ENCODE peak calls at places on chromosomes 7 and 10, in five cellular contexts. P is SW480; O is HT1080; B is naive thymus-derived CD8-positive, alpha-beta T cell; M is posterior vena cava. S is an unnamed sample.
A peak's percentile ranks its signal among the peaks of the same experiment; 100 is the strongest.

GRCh38 chr10:73359492-73359891 is 828 bp upstream of the CFAP70 start:
- DNase-seq in P (peak; percentile 29), O (no peak), B (no peak), M (no peak), S (peak; percentile 55)

GRCh38 chr10:97648557-97649404 is 8.3 kb downstream of the PI4K2A start:
- DNase-seq in P (peak; percentile 51), O (peak; percentile 98), B (peak; percentile 7), M (no peak), S (peak; percentile 98)

GRCh38 chr10:77972148-77972547 is 45.6 kb upstream of the DLG5 start:
- DNase-seq in P (no peak), O (no peak), B (no peak), M (peak; percentile 49), S (no peak)

GRCh38 chr7:85840532-85840931 is 653.7 kb upstream of the SEMA3D start:
- DNase-seq in P (no peak), O (no peak), B (no peak), M (no peak), S (no peak)

GRCh38 chr7:2735744-2736143 is 47.7 kb downstream of the AMZ1 start:
- DNase-seq in P (no peak), O (no peak), B (no peak), M (peak; percentile 64), S (no peak)

GRCh38 chr7:19117081-19117869 is at the start of gene TWIST1:
- DNase-seq in P (no peak), O (peak; percentile 34), B (no peak), M (peak; percentile 82), S (no peak)

GRCh38 chr7:138625084-138625848 is 75.9 kb downstream of the SVOPL start:
- DNase-seq in P (no peak), O (no peak), B (no peak), M (no peak), S (no peak)

GRCh38 chr7:132394283-132395003 is 181.8 kb downstream of the PLXNA4 start:
- DNase-seq in P (no peak), O (no peak), B (no peak), M (no peak), S (peak; percentile 33)

GRCh38 chr10:58237014-58237830 is 30.5 kb downstream of the IPMK start:
- DNase-seq in P (peak; percentile 53), O (peak; percentile 94), B (no peak), M (no peak), S (peak; percentile 88)

GRCh38 chr10:71665456-71665855 is 54.1 kb downstream of the C10orf105 start:
- DNase-seq in P (no peak), O (no peak), B (no peak), M (no peak), S (no peak)

GRCh38 chr7:29035044-29035740 is 77.1 kb upstream of the TRIL start:
- DNase-seq in P (peak; percentile 97), O (peak; percentile 96), B (no peak), M (no peak), S (peak; percentile 88)

GRCh38 chr10:129415261-129416135 is 51.5 kb upstream of the MGMT start:
- DNase-seq in P (no peak), O (no peak), B (no peak), M (no peak), S (no peak)

GRCh38 chr7:43071604-43072003 is 40.8 kb upstream of the HECW1 start:
- DNase-seq in P (peak; percentile 20), O (peak; percentile 1), B (no peak), M (no peak), S (peak; percentile 14)

GRCh38 chr7:50706469-50706937 is 76.2 kb downstream of the GRB10 start:
- DNase-seq in P (peak; percentile 36), O (no peak), B (no peak), M (no peak), S (no peak)

GRCh38 chr7:115471891-115472290 is 550.0 kb downstream of the MDFIC start:
- DNase-seq in P (no peak), O (peak; percentile 59), B (no peak), M (no peak), S (no peak)

GRCh38 chr10:17007836-17008235 is 121.8 kb downstream of the CUBN start:
- DNase-seq in P (no peak), O (no peak), B (no peak), M (no peak), S (no peak)

GRCh38 chr10:114349505-114350211 is 54.6 kb downstream of the AFAP1L2 start:
- DNase-seq in P (no peak), O (no peak), B (no peak), M (no peak), S (no peak)

GRCh38 chr10:13787015-13787421 is 200.3 kb downstream of the PRPF18 start:
- DNase-seq in P (no peak), O (peak; percentile 83), B (peak; percentile 59), M (no peak), S (no peak)

GRCh38 chr10:10587744-10588393 is 429.8 kb upstream of the CELF2 start:
- DNase-seq in P (no peak), O (no peak), B (no peak), M (peak; percentile 79), S (no peak)

GRCh38 chr10:33291053-33291592 is 43.3 kb downstream of the NRP1 start:
- DNase-seq in P (no peak), O (peak; percentile 64), B (no peak), M (no peak), S (no peak)

GRCh38 chr10:132836832-132837540 is 51.0 kb upstream of the NKX6-2 start:
- DNase-seq in P (peak; percentile 12), O (no peak), B (peak; percentile 34), M (peak; percentile 79), S (no peak)

GRCh38 chr7:107592361-107593024 is 12.4 kb downstream of the BCAP29 start:
- DNase-seq in P (no peak), O (no peak), B (no peak), M (no peak), S (no peak)

GRCh38 chr7:152871678-152872060 is 112.1 kb downstream of the ACTR3B start:
- DNase-seq in P (no peak), O (no peak), B (no peak), M (no peak), S (no peak)

GRCh38 chr7:44272456-44272855 is 52.9 kb downstream of the CAMK2B start:
- DNase-seq in P (no peak), O (no peak), B (no peak), M (no peak), S (no peak)

GRCh38 chr7:89623018-89623672 is 531.1 kb upstream of the STEAP1 start:
- DNase-seq in P (peak; percentile 73), O (peak; percentile 55), B (no peak), M (no peak), S (peak; percentile 83)

GRCh38 chr7:5354460-5355279 is 69.0 kb downstream of the TNRC18 start:
- DNase-seq in P (no peak), O (no peak), B (no peak), M (no peak), S (no peak)

GRCh38 chr10:100730739-100731602 is 14.4 kb upstream of the PAX2 start:
- DNase-seq in P (peak; percentile 62), O (no peak), B (peak; percentile 11), M (peak; percentile 70), S (peak; percentile 58)

GRCh38 chr10:110615057-110615630 is 29.0 kb upstream of the RBM20 start:
- DNase-seq in P (no peak), O (no peak), B (no peak), M (no peak), S (no peak)

GRCh38 chr10:67665491-67665890 is 30.5 kb downstream of the CTNNA3 start:
- DNase-seq in P (peak; percentile 7), O (no peak), B (no peak), M (no peak), S (peak; percentile 53)

GRCh38 chr10:131571845-131572244 is 260.3 kb upstream of the TCERG1L start:
- DNase-seq in P (no peak), O (no peak), B (no peak), M (peak; percentile 62), S (no peak)

GRCh38 chr10:87545783-87546182 is 41.1 kb downstream of the MINPP1 start:
- DNase-seq in P (no peak), O (no peak), B (no peak), M (no peak), S (no peak)

GRCh38 chr10:120506674-120507073 is 49.6 kb downstream of the PLPP4 start:
- DNase-seq in P (no peak), O (no peak), B (no peak), M (no peak), S (no peak)

GRCh38 chr10:114250246-114250645 is 11.2 kb downstream of the VWA2 start:
- DNase-seq in P (peak; percentile 74), O (no peak), B (no peak), M (no peak), S (no peak)

GRCh38 chr10:15335500-15335899 is 35.6 kb downstream of the FAM171A1 start:
- DNase-seq in P (no peak), O (no peak), B (no peak), M (no peak), S (no peak)

GRCh38 chr7:20350518-20350951 is 19.8 kb downstream of the ITGB8 start:
- DNase-seq in P (no peak), O (no peak), B (no peak), M (no peak), S (no peak)

GRCh38 chr7:136134503-136134902 is 157.3 kb upstream of the MTPN start:
- DNase-seq in P (no peak), O (peak; percentile 73), B (no peak), M (no peak), S (peak; percentile 71)

GRCh38 chr7:81231203-81231922 is 312.5 kb upstream of the SEMA3C start:
- DNase-seq in P (no peak), O (no peak), B (no peak), M (no peak), S (no peak)

S was measured in RKO.